ENCODE peak calls at places on chromosome 7, in eight cellular contexts. J is T-cell, H is astrocyte of the hippocampus, I is fibroblast of the aortic adventitia, F is transverse colon, O is progenitor cell of endocrine pancreas, G is HT-29, X is iris pigment epithelial cell. P is an unnamed sample.

GRCh38 chr7:69799048-69799697 is 200.9 kb downstream of the AUTS2 start:
- DNase-seq in J (no peak), H (no peak), F (no peak), I (no peak), G (no peak), O (no peak), X (no peak), P (no peak)

GRCh38 chr7:142804715-142805114 is 33.9 kb downstream of the PRSS2 start:
- DNase-seq in X (no peak), G (no peak), H (no peak), I (no peak), F (no peak), O (no peak), J (no peak), P (no peak)

GRCh38 chr7:50664461-50664922 is 99.3 kb upstream of the DDC start:
- DNase-seq in I (peak; percentile 52), F (no peak), G (no peak), X (peak; percentile 83), H (peak; percentile 90), O (no peak), J (no peak), P (no peak)

GRCh38 chr7:64686493-64687184 is 20.7 kb downstream of the ZNF107 start:
- DNase-seq in J (no peak), O (no peak), F (peak; percentile 16), H (no peak), X (no peak), I (no peak), G (peak; percentile 40), P (no peak)

GRCh38 chr7:41117431-41117830 is 585.5 kb downstream of the INHBA start:
- DNase-seq in O (no peak), H (no peak), J (no peak), X (no peak), I (no peak), G (no peak), F (no peak), P (no peak)

GRCh38 chr7:45402480-45403218 is 171.5 kb upstream of the ADCY1 start:
- DNase-seq in O (no peak), J (no peak), G (no peak), F (no peak), X (peak; percentile 86), H (peak; percentile 44), I (peak; percentile 16), P (no peak)

GRCh38 chr7:41762641-41763040 is 59.8 kb upstream of the INHBA start:
- DNase-seq in I (no peak), H (no peak), X (no peak), F (no peak), G (no peak), O (no peak), J (no peak), P (no peak)

GRCh38 chr7:106618480-106618879 is 42.5 kb downstream of the CCDC71L start:
- DNase-seq in H (peak; percentile 86), F (no peak), G (no peak), J (no peak), O (no peak), X (peak; percentile 84), I (peak; percentile 86), P (no peak)

GRCh38 chr7:94698275-94698674 is 42.3 kb upstream of the SGCE start:
- DNase-seq in J (no peak), H (peak; percentile 74), F (no peak), X (peak; percentile 90), O (no peak), G (peak; percentile 40), I (peak; percentile 79), P (no peak)

GRCh38 chr7:152959610-152960009 is 200.1 kb downstream of the ACTR3B start:
- DNase-seq in X (no peak), G (peak; percentile 13), O (no peak), J (no peak), I (no peak), F (no peak), H (no peak), P (no peak)

GRCh38 chr7:123460616-123461015 is 73.8 kb downstream of the IQUB start:
- DNase-seq in J (no peak), I (peak; percentile 80), H (peak; percentile 77), G (no peak), F (no peak), O (no peak), X (peak; percentile 96), P (no peak)

GRCh38 chr7:155007947-155008346 is 5.0 kb upstream of the PAXIP1 start:
- DNase-seq in G (peak; percentile 21), H (peak; percentile 6), O (no peak), J (no peak), I (no peak), F (no peak), X (no peak), P (no peak)

GRCh38 chr7:141369422-141369821 is 181.8 kb upstream of the AGK start:
- DNase-seq in J (no peak), I (no peak), O (no peak), G (no peak), F (no peak), H (peak; percentile 78), X (no peak), P (no peak)

GRCh38 chr7:126460664-126461063 is 792.1 kb downstream of the GRM8 start:
- DNase-seq in O (no peak), J (no peak), G (no peak), H (no peak), X (no peak), F (no peak), I (no peak), P (no peak)

GRCh38 chr7:152884321-152884720 is 124.8 kb downstream of the ACTR3B start:
- DNase-seq in G (no peak), O (no peak), I (no peak), H (no peak), J (no peak), X (no peak), F (no peak), P (no peak)

GRCh38 chr7:140646931-140647647 is 6.5 kb upstream of the DENND2A start:
- DNase-seq in F (peak; percentile 37), O (no peak), G (peak; percentile 70), I (peak; percentile 17), H (peak; percentile 56), X (peak; percentile 34), J (no peak), P (peak; percentile 10)

GRCh38 chr7:17408245-17408903 is 109.9 kb downstream of the AHR start:
- DNase-seq in X (peak; percentile 99), H (peak; percentile 73), J (no peak), O (no peak), I (peak; percentile 89), G (peak; percentile 68), F (peak; percentile 37), P (no peak)

GRCh38 chr7:31043035-31043434 is 9.1 kb upstream of the ADCYAP1R1 start:
- DNase-seq in F (no peak), I (no peak), G (no peak), O (no peak), J (no peak), H (no peak), X (no peak), P (no peak)

GRCh38 chr7:51471199-51472016 is 154.8 kb upstream of the COBL start:
- DNase-seq in X (no peak), H (peak; percentile 41), I (no peak), G (no peak), O (peak; percentile 15), F (no peak), J (no peak), P (no peak)

GRCh38 chr7:158992759-158993158 is 136.4 kb downstream of the DYNC2I1 start:
- DNase-seq in O (no peak), H (no peak), F (no peak), X (no peak), I (no peak), G (no peak), J (no peak), P (no peak)

GRCh38 chr7:140506788-140507464 is 27.6 kb upstream of the MKRN1 start:
- DNase-seq in G (no peak), O (no peak), J (no peak), I (peak; percentile 57), H (peak; percentile 74), X (peak; percentile 41), F (peak; percentile 25), P (no peak)

GRCh38 chr7:157046681-157047080 is 36.2 kb upstream of the MNX1 start:
- DNase-seq in J (no peak), X (no peak), O (no peak), I (peak; percentile 29), G (no peak), H (peak; percentile 63), F (no peak), P (no peak)

GRCh38 chr7:148927141-148927540 is 43.0 kb upstream of the EZH2 start:
- DNase-seq in X (no peak), I (peak; percentile 40), F (no peak), O (no peak), G (no peak), H (no peak), J (no peak), P (no peak)

GRCh38 chr7:153047079-153047478 is 287.5 kb downstream of the ACTR3B start:
- DNase-seq in I (no peak), J (no peak), G (no peak), X (no peak), H (no peak), F (no peak), O (no peak), P (no peak)

GRCh38 chr7:33050425-33051318 is 11.9 kb downstream of the NT5C3A start:
- DNase-seq in O (no peak), I (peak; percentile 72), G (peak; percentile 93), F (no peak), X (peak; percentile 50), H (peak; percentile 67), J (no peak), P (no peak)

GRCh38 chr7:116218051-116218645 is 7.8 kb downstream of the TES start:
- DNase-seq in O (no peak), H (peak; percentile 91), I (peak; percentile 99), G (peak; percentile 90), X (peak; percentile 99), J (no peak), F (no peak), P (no peak)

GRCh38 chr7:124489925-124490324 is 275.7 kb downstream of the GPR37 start:
- DNase-seq in H (no peak), O (no peak), I (no peak), X (no peak), G (no peak), F (no peak), J (no peak), P (no peak)

GRCh38 chr7:142632291-142633134 is 116.8 kb upstream of the PRSS1 start:
- DNase-seq in F (peak; percentile 54), H (peak; percentile 79), X (peak; percentile 63), J (peak; percentile 16), G (peak; percentile 97), I (peak; percentile 71), O (peak; percentile 58), P (peak; percentile 25)

GRCh38 chr7:47452715-47453092 is 129.2 kb downstream of the TNS3 start:
- DNase-seq in I (no peak), X (no peak), J (no peak), O (no peak), G (no peak), H (no peak), F (no peak), P (no peak)

GRCh38 chr7:119936876-119937275 is 336.1 kb upstream of the KCND2 start:
- DNase-seq in H (no peak), O (no peak), J (no peak), X (no peak), G (no peak), I (peak; percentile 54), F (no peak), P (no peak)

GRCh38 chr7:101792051-101792651 is 25.3 kb upstream of the CUX1 start:
- DNase-seq in X (peak; percentile 78), H (peak; percentile 79), G (no peak), O (no peak), I (peak; percentile 75), J (no peak), F (no peak), P (no peak)

GRCh38 chr7:91348686-91349085 is 84.5 kb downstream of the FZD1 start:
- DNase-seq in H (peak; percentile 24), J (no peak), X (peak; percentile 45), I (peak; percentile 42), O (no peak), F (no peak), G (no peak), P (no peak)

GRCh38 chr7:80643336-80643925 is 5.0 kb downstream of the CD36 start:
- DNase-seq in I (no peak), O (no peak), X (peak; percentile 9), G (peak; percentile 67), F (no peak), J (no peak), H (no peak), P (no peak)

GRCh38 chr7:23685770-23686169 is 5.8 kb downstream of the FAM221A start:
- DNase-seq in J (no peak), G (peak; percentile 86), X (no peak), H (peak; percentile 51), F (no peak), O (no peak), I (peak; percentile 25), P (no peak)